ENCODE peak calls at places on chromosomes 16 and 17, in six cellular contexts. J is sigmoid colon, X is mammary epithelial cell, Z is cardiac fibroblast, D is AG04449, Y is MM.1S. M is an unnamed sample.

GRCh38 chr17:80455328-80455710 is 21.1 kb downstream of the NPTX1 start:
- DNase-seq in J (no peak), X (no peak), Z (no peak), D (no peak), Y (peak), M (no peak)

GRCh38 chr16:89720520-89720858 is 209 bp downstream of the VPS9D1 start:
- DNase-seq in J (no peak), X (no peak), Z (no peak), D (no peak), Y (no peak), M (no peak)

GRCh38 chr16:47734987-47735594 is 274.0 kb downstream of the PHKB start:
- DNase-seq in J (no peak), X (no peak), Z (no peak), D (no peak), Y (no peak), M (no peak)

GRCh38 chr16:3115561-3115960 is 3.2 kb downstream of the ZNF205 start:
- DNase-seq in J (no peak), X (no peak), Z (no peak), D (no peak), Y (no peak), M (no peak)

GRCh38 chr16:11136600-11136999 is 119.4 kb downstream of the SOCS1 start:
- DNase-seq in J (no peak), X (peak), Z (peak), D (no peak), Y (no peak), M (no peak)

GRCh38 chr17:81517339-81518112 is 4.9 kb upstream of the ACTG1 start:
- DNase-seq in J (no peak), X (no peak), Z (peak), D (no peak), Y (peak), M (no peak)

GRCh38 chr16:8522757-8523156 is 67.6 kb downstream of the TMEM114 start:
- DNase-seq in J (no peak), X (no peak), Z (no peak), D (no peak), Y (no peak), M (no peak)

GRCh38 chr17:78125138-78125913 is 3.2 kb downstream of the TMC6 start:
- DNase-seq in J (no peak), X (no peak), Z (no peak), D (no peak), Y (no peak), M (no peak)

GRCh38 chr17:35809855-35810461 is 674 bp downstream of the TAF15 start:
- DNase-seq in J (no peak), X (peak), Z (peak), D (no peak), Y (peak), M (no peak)

GRCh38 chr16:57621521-57622268 is 6.7 kb upstream of the ADGRG1 start:
- DNase-seq in J (peak), X (peak), Z (no peak), D (no peak), Y (no peak), M (no peak)

GRCh38 chr17:49552070-49552751 is 23.5 kb upstream of the NXPH3 start:
- DNase-seq in J (no peak), X (peak), Z (peak), D (no peak), Y (no peak), M (no peak)

GRCh38 chr16:48180868-48181480 is 25.2 kb upstream of the ABCC12 start:
- DNase-seq in J (peak), X (no peak), Z (no peak), D (no peak), Y (no peak), M (no peak)

GRCh38 chr17:8072727-8073461 is 14.6 kb downstream of the ALOX12B start:
- DNase-seq in J (no peak), X (no peak), Z (no peak), D (no peak), Y (no peak), M (no peak)

GRCh38 chr16:86112178-86112577 is 213.2 kb downstream of the IRF8 start:
- DNase-seq in J (peak), X (no peak), Z (no peak), D (no peak), Y (no peak), M (no peak)

GRCh38 chr17:10337976-10338375 is 34.8 kb downstream of the MYH13 start:
- DNase-seq in J (no peak), X (no peak), Z (peak), D (peak), Y (no peak), M (no peak)

GRCh38 chr16:12147681-12148479 is 171.3 kb downstream of the SNX29 start:
- DNase-seq in J (no peak), X (no peak), Z (no peak), D (no peak), Y (no peak), M (no peak)

GRCh38 chr17:83067071-83067717 is 12.2 kb upstream of the METRNL start:
- DNase-seq in J (peak), X (no peak), Z (no peak), D (no peak), Y (no peak), M (no peak)

GRCh38 chr16:75238132-75238852 is 13.1 kb downstream of the BCAR1 start:
- DNase-seq in J (peak), X (no peak), Z (peak), D (peak), Y (no peak), M (peak)
- H3K4me3 ChIP-seq in J (no peak), X (no peak), Z (no peak), D (peak), Y (no peak), M (no peak)

GRCh38 chr17:1108560-1108809 is 71.3 kb downstream of the ABR start:
- DNase-seq in J (no peak), X (peak), Z (no peak), D (no peak), Y (no peak), M (no peak)
- TF ChIP-seq CTCF in J (no peak), X (no peak), Z (no peak), D (no peak), Y (peak), M (no peak)

GRCh38 chr17:40328386-40328766 is 19.4 kb downstream of the RARA start:
- DNase-seq in J (no peak), X (no peak), Z (no peak), D (no peak), Y (no peak), M (no peak)

GRCh38 chr17:40326832-40327199 is 17.8 kb downstream of the RARA start:
- DNase-seq in J (no peak), X (no peak), Z (peak), D (no peak), Y (no peak), M (no peak)

GRCh38 chr17:40327735-40328385 is 18.9 kb downstream of the RARA start:
- DNase-seq in J (peak), X (no peak), Z (no peak), D (no peak), Y (no peak), M (no peak)

GRCh38 chr17:40326014-40326831 is 17.2 kb downstream of the RARA start:
- DNase-seq in J (no peak), X (no peak), Z (no peak), D (no peak), Y (peak), M (no peak)

GRCh38 chr17:40327244-40327666 is 18.3 kb downstream of the RARA start:
- DNase-seq in J (no peak), X (no peak), Z (no peak), D (no peak), Y (no peak), M (no peak)
- H3K4me3 ChIP-seq in J (no peak), X (no peak), Z (no peak), D (no peak), Y (no peak), M (no peak)

DNA sequence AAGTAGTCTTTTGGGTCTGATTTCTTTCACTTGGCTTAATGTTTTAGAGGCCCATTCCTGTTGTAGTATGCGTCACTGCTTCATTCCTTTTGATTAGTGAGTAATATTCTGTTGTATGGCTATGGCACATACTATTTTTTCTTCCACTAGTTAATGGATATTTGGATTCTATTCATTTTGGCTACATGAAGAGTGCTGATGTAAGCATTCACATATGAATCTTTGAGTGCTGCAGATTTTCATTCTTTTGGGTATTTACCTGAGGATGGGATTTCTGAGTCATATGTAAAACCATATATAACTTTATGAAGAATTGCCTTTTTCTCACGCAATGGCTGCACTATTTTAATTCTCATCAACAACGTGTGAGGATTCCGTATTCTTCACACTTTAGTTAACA is 113.6 kb downstream of the AHSP start:
- DNase-seq in J (no peak), X (no peak), Z (no peak), D (no peak), Y (no peak), M (no peak)
- TF ChIP-seq CTCF in J (no peak), X (no peak), Z (no peak), D (no peak), Y (no peak), M (no peak)

GRCh38 chr17:31226950-31227349 is 70.1 kb downstream of the OMG start:
- DNase-seq in J (no peak), X (no peak), Z (no peak), D (no peak), Y (no peak), M (no peak)

GRCh38 chr17:31225831-31226230 is 71.2 kb downstream of the OMG start:
- DNase-seq in J (no peak), X (no peak), Z (no peak), D (no peak), Y (no peak), M (no peak)

GRCh38 chr17:31226373-31226772 is 70.7 kb downstream of the OMG start:
- DNase-seq in J (no peak), X (no peak), Z (no peak), D (no peak), Y (no peak), M (no peak)

DNA sequence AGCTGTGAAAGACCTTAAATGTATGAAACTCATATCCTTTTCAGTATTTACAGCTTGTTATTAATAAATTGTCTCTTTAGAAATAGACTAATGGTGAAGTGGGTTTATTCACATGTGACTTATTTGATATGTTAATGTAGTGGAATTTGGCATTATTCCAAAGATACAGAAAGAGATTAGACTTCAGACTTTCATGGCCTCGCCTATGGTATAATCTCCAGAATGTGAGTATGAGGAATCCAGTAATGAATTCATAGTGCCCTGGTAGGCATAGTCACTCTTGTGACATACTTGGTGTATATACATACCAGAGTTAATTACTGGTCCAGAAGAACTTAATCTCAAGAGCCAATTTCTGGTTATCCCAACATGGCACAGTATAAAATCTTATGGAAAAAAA is 72.7 kb downstream of the OMG start:
- DNase-seq in J (no peak), X (no peak), Z (no peak), D (no peak), Y (no peak), M (peak)
- H3K4me3 ChIP-seq in J (no peak), X (no peak), Z (no peak), D (no peak), Y (no peak), M (no peak)

GRCh38 chr17:58338454-58338841 is 9.9 kb upstream of the TSPOAP1 start:
- DNase-seq in J (no peak), X (no peak), Z (no peak), D (no peak), Y (peak), M (no peak)
- TF ChIP-seq CTCF in J (no peak), X (no peak), Z (no peak), D (no peak), Y (peak), M (peak)

GRCh38 chr17:18225121-18225561 is 294 bp upstream of the LLGL1 start:
- DNase-seq in J (peak), X (peak), Z (peak), D (peak), Y (peak), M (peak)
- H3K4me3 ChIP-seq in J (peak), X (peak), Z (peak), D (peak), Y (peak), M (peak)

M was measured in retinal pigment epithelial cell.